ENCODE peak calls at places on chromosomes 4 and X, in five cellular contexts. S is EH, O is memory B cell, E is mucosa of descending colon, J is ACHN. P is an unnamed sample.

GRCh38 chr4:48553720-48554119 is 63.7 kb downstream of the ZAR1 start:
- DNase-seq in S (no peak), O (no peak), E (no peak), J (no peak), P (no peak)

GRCh38 chr4:41362647-41363383 is 106.1 kb downstream of the UCHL1 start:
- DNase-seq in S (no peak), O (no peak), E (no peak), J (no peak), P (no peak)

GRCh38 chrX:46254623-46255022 is 290.6 kb downstream of the ZNF674 start:
- DNase-seq in S (peak), O (no peak), E (no peak), J (no peak), P (no peak)

GRCh38 chr4:80185787-80186548 is 11.3 kb upstream of the PRDM8 start:
- DNase-seq in S (peak), O (no peak), E (no peak), J (no peak), P (no peak)

GRCh38 chr4:113987382-113987930 is 8.0 kb upstream of the ARSJ start:
- DNase-seq in S (no peak), O (no peak), E (no peak), J (no peak), P (no peak)

GRCh38 chr4:80184053-80184790 is 13.1 kb upstream of the PRDM8 start:
- DNase-seq in S (peak), O (peak), E (peak), J (peak), P (peak)

GRCh38 chrX:20361890-20362262 is 95.2 kb upstream of the RPS6KA3 start:
- DNase-seq in S (peak), O (no peak), E (no peak), J (no peak), P (no peak)

GRCh38 chr4:19030048-19030447 is 1008.5 kb upstream of the LCORL start:
- DNase-seq in S (peak), O (no peak), E (no peak), J (peak), P (no peak)

GRCh38 chr4:173990879-173991231 is 292.6 kb downstream of the FBXO8 start:
- DNase-seq in S (no peak), O (no peak), E (peak), J (no peak), P (no peak)

GRCh38 chr4:103443324-103443723 is 245.2 kb upstream of the CENPE start:
- DNase-seq in S (no peak), O (no peak), E (no peak), J (no peak), P (no peak)

GRCh38 chr4:19721587-19721986 is 530.1 kb upstream of the SLIT2 start:
- DNase-seq in S (no peak), O (no peak), E (no peak), J (no peak), P (no peak)

GRCh38 chrX:45619290-45619689 is 418.6 kb upstream of the DIPK2B start:
- DNase-seq in S (peak), O (no peak), E (no peak), J (no peak), P (no peak)